ENCODE peak calls at places on chromosomes 3 and 15, in four cellular contexts. One of them, this sample, is unnamed.

GRCh38 chr15:34793071-34793470 is 2.3 kb downstream of the ACTC1 start:
- DNase-seq in K562: no peak
- DNase-seq in GM12878: no peak
- DNase-seq in HepG2: no peak
- DNase-seq in this sample: no peak

GRCh38 chr15:72345280-72345679 is 25.3 kb upstream of the CELF6 start:
- DNase-seq in K562: no peak
- DNase-seq in GM12878: no peak
- DNase-seq in HepG2: no peak
- DNase-seq in this sample: no peak

GRCh38 chr3:142445816-142446254 is 2.0 kb downstream of the XRN1 start:
- DNase-seq in K562: no peak
- DNase-seq in GM12878: peak; percentile 44
- DNase-seq in HepG2: peak; percentile 12
- DNase-seq in this sample: peak; percentile 11

GRCh38 chr3:69364354-69364753 is 21.5 kb downstream of the FRMD4B start:
- DNase-seq in K562: no peak
- DNase-seq in GM12878: no peak
- DNase-seq in HepG2: no peak
- DNase-seq in this sample: no peak

GRCh38 chr3:149494022-149494758 is 19.7 kb downstream of the TM4SF4 start:
- DNase-seq in K562: peak; percentile 60
- DNase-seq in GM12878: no peak
- DNase-seq in HepG2: peak; percentile 64
- DNase-seq in this sample: peak; percentile 73

GRCh38 chr3:121637922-121638321 is 22.8 kb downstream of the HCLS1 start:
- DNase-seq in K562: no peak
- DNase-seq in GM12878: no peak
- DNase-seq in HepG2: no peak
- DNase-seq in this sample: no peak

GRCh38 chr3:183695569-183696364 is 1.8 kb upstream of the YEATS2 start:
- DNase-seq in K562: no peak
- DNase-seq in GM12878: no peak
- DNase-seq in HepG2: no peak
- DNase-seq in this sample: no peak

GRCh38 chr15:42876224-42876623 is 44.4 kb downstream of the TTBK2 start:
- DNase-seq in K562: no peak
- DNase-seq in GM12878: no peak
- DNase-seq in HepG2: no peak
- DNase-seq in this sample: no peak

GRCh38 chr3:8805774-8806173 is 36.4 kb upstream of the OXTR start:
- DNase-seq in K562: no peak
- DNase-seq in GM12878: no peak
- DNase-seq in HepG2: no peak
- DNase-seq in this sample: no peak

GRCh38 chr15:39736646-39737550 is 45.7 kb downstream of the FSIP1 start:
- DNase-seq in K562: no peak
- DNase-seq in GM12878: no peak
- DNase-seq in HepG2: no peak
- DNase-seq in this sample: no peak

GRCh38 chr15:89809093-89809786 is 5.4 kb downstream of the ANPEP start:
- DNase-seq in K562: no peak
- DNase-seq in GM12878: no peak
- DNase-seq in HepG2: peak; percentile 88
- DNase-seq in this sample: no peak

GRCh38 chr3:33152363-33153360 is 38.8 kb downstream of the CRTAP start:
- DNase-seq in K562: no peak
- DNase-seq in GM12878: no peak
- DNase-seq in HepG2: no peak
- DNase-seq in this sample: peak; percentile 4

GRCh38 chr3:181721369-181721768 is 9.6 kb downstream of the SOX2 start:
- DNase-seq in K562: no peak
- DNase-seq in GM12878: no peak
- DNase-seq in HepG2: no peak
- DNase-seq in this sample: no peak

GRCh38 chr15:74417230-74417629 is 16.5 kb downstream of the SEMA7A start:
- DNase-seq in K562: no peak
- DNase-seq in GM12878: no peak
- DNase-seq in HepG2: no peak
- DNase-seq in this sample: no peak

GRCh38 chr3:53846134-53846850 is at the start of the genes CHDH and IL17RB:
- DNase-seq in K562: peak; percentile 61
- DNase-seq in GM12878: no peak
- DNase-seq in HepG2: peak; percentile 77
- DNase-seq in this sample: peak; percentile 81

DNA sequence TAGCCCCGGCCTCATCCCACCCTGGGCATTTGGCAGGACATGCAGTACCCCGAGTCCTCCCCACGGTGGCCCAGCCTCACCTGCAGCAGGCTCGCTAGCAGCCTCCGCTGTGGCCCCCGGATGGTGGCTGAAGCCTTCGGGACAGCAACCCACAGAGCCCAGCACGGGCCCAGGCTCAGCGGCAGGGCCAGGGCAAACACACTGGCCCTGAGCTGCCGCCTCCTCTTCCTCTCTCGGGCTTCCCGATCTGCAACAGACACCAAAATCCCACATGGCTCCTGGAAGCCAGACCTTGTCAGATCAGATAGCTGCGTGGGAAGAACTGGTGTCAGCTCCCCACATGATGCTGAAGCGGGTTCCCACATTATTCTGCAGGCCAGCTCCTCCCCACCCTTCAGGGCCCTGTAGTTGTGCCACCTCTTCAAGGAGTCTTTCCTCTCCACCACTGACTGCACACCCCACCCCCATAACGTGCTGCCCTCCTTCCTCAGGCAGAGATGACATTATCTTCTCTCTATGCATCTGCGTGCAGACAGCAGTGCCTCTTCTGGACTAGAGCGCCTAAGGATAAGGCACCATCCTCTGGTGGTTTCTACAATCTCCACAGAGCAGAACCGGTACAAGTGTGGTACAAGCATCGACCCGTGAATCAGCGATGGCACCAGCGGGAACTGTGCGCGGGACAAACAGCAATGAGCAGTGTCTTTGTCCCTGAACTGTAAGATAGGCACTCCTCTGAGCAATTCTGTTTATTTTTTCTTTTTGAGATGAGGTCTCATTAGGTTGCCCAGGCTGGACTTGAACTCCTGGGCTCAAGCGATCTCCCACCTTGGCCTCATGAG is 9.5 kb downstream of the TMEM44 start:
- DNase-seq in K562: no peak
- DNase-seq in GM12878: no peak
- DNase-seq in HepG2: no peak
- DNase-seq in this sample: no peak
- TF ChIP-seq FOXK2 in K562: no peak
- TF ChIP-seq FOXK2 in GM12878: no peak
- TF ChIP-seq FOXK2 in HepG2: no peak
- TF ChIP-seq FOXK2 in this sample: no peak

DNA sequence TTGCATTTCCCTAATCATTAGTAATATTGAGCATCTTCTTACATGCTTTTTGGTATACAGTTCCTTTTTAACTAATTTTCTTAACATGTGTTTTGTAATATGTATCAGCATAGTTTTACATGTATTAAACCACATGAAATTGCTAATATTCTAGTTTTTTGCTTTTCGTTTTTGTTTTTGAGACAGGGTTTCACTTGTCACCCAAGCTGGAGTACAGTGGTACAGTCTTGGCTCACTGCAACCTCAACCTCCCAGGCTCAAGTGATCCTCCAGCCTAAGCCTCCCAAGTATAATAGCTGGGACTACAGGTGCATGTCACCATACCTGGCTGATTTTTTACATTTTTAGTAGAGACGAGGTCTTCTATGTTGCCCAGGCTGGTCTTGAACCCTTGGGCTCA is 4.4 kb upstream of the ISG20 start:
- DNase-seq in K562: no peak
- DNase-seq in GM12878: no peak
- DNase-seq in HepG2: no peak
- DNase-seq in this sample: no peak
- TF ChIP-seq TARDBP in K562: no peak
- TF ChIP-seq TARDBP in GM12878: no peak
- TF ChIP-seq TARDBP in HepG2: no peak
- TF ChIP-seq TARDBP in this sample: no peak

DNA sequence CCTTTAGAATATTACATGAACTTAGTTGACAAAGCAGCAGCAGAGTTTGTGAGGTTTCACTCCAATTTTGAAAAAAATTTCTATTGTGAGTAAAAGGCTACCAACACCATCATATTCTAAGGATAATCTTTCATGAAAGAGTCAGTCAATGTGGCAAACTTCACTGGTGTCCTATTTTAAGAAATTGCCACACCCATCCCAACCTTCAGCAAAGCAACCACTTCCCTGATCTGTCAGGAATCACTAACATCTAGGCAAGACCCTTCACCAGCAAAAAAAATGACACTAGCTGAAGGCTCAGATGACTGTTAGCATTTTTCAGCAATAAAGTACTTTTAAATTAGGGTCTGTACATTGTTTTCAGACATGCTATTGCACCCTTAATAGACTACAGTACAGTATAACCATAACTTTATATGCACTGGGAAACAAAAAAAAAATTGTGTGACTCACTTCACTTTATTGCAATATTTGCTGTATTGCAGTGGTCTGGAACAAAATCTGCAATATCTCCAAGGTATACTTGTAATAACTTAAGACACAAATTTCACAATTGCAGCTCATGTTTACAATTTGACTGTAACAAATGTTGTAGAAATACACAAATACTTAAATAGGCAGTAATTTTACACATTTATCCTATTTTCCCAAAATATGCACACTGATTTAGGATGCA is 38.9 kb upstream of the ALCAM start:
- DNase-seq in K562: no peak
- DNase-seq in GM12878: no peak
- DNase-seq in HepG2: no peak
- DNase-seq in this sample: no peak
- TF ChIP-seq FOXK2 in K562: no peak
- TF ChIP-seq FOXK2 in GM12878: no peak
- TF ChIP-seq FOXK2 in HepG2: no peak
- TF ChIP-seq FOXK2 in this sample: no peak

DNA sequence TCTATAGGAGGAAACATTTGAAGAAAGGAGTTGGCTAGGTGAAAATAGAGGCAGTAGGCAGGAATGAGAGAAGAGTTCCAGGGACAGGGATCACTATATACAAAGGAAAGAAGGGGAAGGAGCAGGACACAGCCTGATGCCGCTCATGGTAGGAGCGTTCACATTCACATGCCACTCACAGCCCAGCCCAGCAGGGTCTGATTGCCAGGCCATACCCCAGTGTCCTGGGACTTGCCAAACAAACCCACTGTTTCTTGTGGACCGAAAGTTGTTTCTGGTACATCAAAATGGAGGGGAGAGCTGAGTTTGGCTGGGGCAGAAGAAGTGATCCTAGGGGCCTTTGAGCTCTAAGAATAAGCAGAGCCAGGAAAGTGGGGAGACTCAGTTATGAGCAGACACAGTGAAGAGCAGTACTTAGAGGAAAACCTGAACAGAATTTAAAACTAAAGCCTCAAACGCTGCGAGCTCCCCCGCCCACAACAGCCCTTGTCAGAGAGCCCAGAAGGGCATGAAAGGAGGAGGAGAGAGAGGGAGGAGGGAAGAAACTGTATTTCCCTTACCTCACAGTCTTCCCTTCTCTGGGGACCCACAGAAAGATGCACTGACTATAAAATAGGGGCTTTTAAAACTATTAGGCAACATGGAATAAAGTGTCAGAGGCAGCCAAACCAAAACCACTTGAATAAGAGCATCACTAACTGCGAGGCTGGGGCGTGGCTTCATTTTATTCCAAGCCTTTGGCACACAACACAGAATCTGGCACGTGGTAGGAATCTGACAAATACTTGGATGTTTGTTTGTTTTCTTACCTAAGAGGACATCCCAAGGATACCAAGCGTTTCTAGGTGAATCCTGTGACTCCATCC is 129.0 kb downstream of the RPL22L1 start:
- DNase-seq in K562: no peak
- DNase-seq in GM12878: no peak
- DNase-seq in HepG2: no peak
- DNase-seq in this sample: no peak
- TF ChIP-seq TARDBP in K562: no peak
- TF ChIP-seq TARDBP in GM12878: no peak
- TF ChIP-seq TARDBP in HepG2: no peak
- TF ChIP-seq TARDBP in this sample: no peak